ENCODE peak calls at places on chromosomes 3 and 15, in six cellular contexts. One of them, this sample, is unnamed.

GRCh38 chr3:21892104-21892503 is 141.1 kb upstream of the ZNF385D start:
- DNase-seq in heart right ventricle: no peak
- DNase-seq in neural progenitor cell: no peak
- DNase-seq in testis: no peak
- DNase-seq in choroid plexus epithelial cell: no peak
- DNase-seq in HCT116: no peak
- DNase-seq in this sample: no peak

GRCh38 chr15:64205202-64205601 is 42.4 kb upstream of the PPIB start:
- DNase-seq in heart right ventricle: no peak
- DNase-seq in neural progenitor cell: no peak
- DNase-seq in testis: no peak
- DNase-seq in choroid plexus epithelial cell: no peak
- DNase-seq in HCT116: no peak
- DNase-seq in this sample: no peak

GRCh38 chr15:90190606-90191343 is 10.4 kb upstream of the SEMA4B start:
- DNase-seq in heart right ventricle: no peak
- DNase-seq in neural progenitor cell: no peak
- DNase-seq in testis: no peak
- DNase-seq in choroid plexus epithelial cell: no peak
- DNase-seq in HCT116: no peak
- DNase-seq in this sample: peak

GRCh38 chr15:99504071-99504822 is 61.5 kb upstream of the MEF2A start:
- DNase-seq in heart right ventricle: no peak
- DNase-seq in neural progenitor cell: no peak
- DNase-seq in testis: no peak
- DNase-seq in choroid plexus epithelial cell: no peak
- DNase-seq in HCT116: no peak
- DNase-seq in this sample: no peak

GRCh38 chr3:12875857-12876451 is 34.6 kb upstream of the RPL32 start:
- DNase-seq in heart right ventricle: no peak
- DNase-seq in neural progenitor cell: peak
- DNase-seq in testis: peak
- DNase-seq in choroid plexus epithelial cell: peak
- DNase-seq in HCT116: no peak
- DNase-seq in this sample: peak

GRCh38 chr3:139994891-139995290 is 59.9 kb downstream of the CLSTN2 start:
- DNase-seq in heart right ventricle: no peak
- DNase-seq in neural progenitor cell: no peak
- DNase-seq in testis: no peak
- DNase-seq in choroid plexus epithelial cell: no peak
- DNase-seq in HCT116: no peak
- DNase-seq in this sample: no peak

GRCh38 chr3:177599331-177599730 is 402.0 kb upstream of the TBL1XR1 start:
- DNase-seq in heart right ventricle: no peak
- DNase-seq in neural progenitor cell: no peak
- DNase-seq in testis: no peak
- DNase-seq in choroid plexus epithelial cell: no peak
- DNase-seq in HCT116: no peak
- DNase-seq in this sample: no peak

GRCh38 chr15:89556413-89557262 is 18.6 kb upstream of the TICRR start:
- DNase-seq in heart right ventricle: peak
- DNase-seq in neural progenitor cell: peak
- DNase-seq in testis: peak
- DNase-seq in choroid plexus epithelial cell: peak
- DNase-seq in HCT116: peak
- DNase-seq in this sample: peak

GRCh38 chr3:1987983-1988382 is 110.7 kb upstream of the CNTN4 start:
- DNase-seq in heart right ventricle: no peak
- DNase-seq in neural progenitor cell: peak
- DNase-seq in testis: peak
- DNase-seq in choroid plexus epithelial cell: peak
- DNase-seq in HCT116: no peak
- DNase-seq in this sample: peak

GRCh38 chr15:80693682-80694623 is 1.2 kb upstream of the ABHD17C start:
- DNase-seq in heart right ventricle: no peak
- DNase-seq in neural progenitor cell: no peak
- DNase-seq in testis: no peak
- DNase-seq in choroid plexus epithelial cell: peak
- DNase-seq in HCT116: no peak
- DNase-seq in this sample: no peak

GRCh38 chr15:86336051-86336788 is 256.5 kb downstream of the AGBL1 start:
- DNase-seq in heart right ventricle: no peak
- DNase-seq in neural progenitor cell: no peak
- DNase-seq in testis: no peak
- DNase-seq in choroid plexus epithelial cell: no peak
- DNase-seq in HCT116: no peak
- DNase-seq in this sample: no peak

GRCh38 chr3:159788291-159788690 is 200.3 kb upstream of the IL12A start:
- DNase-seq in heart right ventricle: no peak
- DNase-seq in neural progenitor cell: no peak
- DNase-seq in testis: no peak
- DNase-seq in choroid plexus epithelial cell: peak
- DNase-seq in HCT116: no peak
- DNase-seq in this sample: no peak

GRCh38 chr15:86016750-86017149 is 62.9 kb upstream of the AGBL1 start:
- DNase-seq in heart right ventricle: no peak
- DNase-seq in neural progenitor cell: no peak
- DNase-seq in testis: no peak
- DNase-seq in choroid plexus epithelial cell: no peak
- DNase-seq in HCT116: no peak
- DNase-seq in this sample: no peak

GRCh38 chr15:39574416-39574815 is 6.5 kb upstream of the THBS1 start:
- DNase-seq in heart right ventricle: no peak
- DNase-seq in neural progenitor cell: no peak
- DNase-seq in testis: no peak
- DNase-seq in choroid plexus epithelial cell: no peak
- DNase-seq in HCT116: no peak
- DNase-seq in this sample: no peak

GRCh38 chr3:127417709-127418559 is 130.1 kb upstream of the PRR20G start:
- DNase-seq in heart right ventricle: no peak
- DNase-seq in neural progenitor cell: no peak
- DNase-seq in testis: no peak
- DNase-seq in choroid plexus epithelial cell: no peak
- DNase-seq in HCT116: no peak
- DNase-seq in this sample: peak

GRCh38 chr3:47283596-47284364 is 1.0 kb downstream of the KLHL18 start:
- DNase-seq in heart right ventricle: no peak
- DNase-seq in neural progenitor cell: peak
- DNase-seq in testis: peak
- DNase-seq in choroid plexus epithelial cell: peak
- DNase-seq in HCT116: no peak
- DNase-seq in this sample: peak

GRCh38 chr3:63478962-63479660 is 173.4 kb upstream of the SNTN start:
- DNase-seq in heart right ventricle: peak
- DNase-seq in neural progenitor cell: no peak
- DNase-seq in testis: no peak
- DNase-seq in choroid plexus epithelial cell: no peak
- DNase-seq in HCT116: no peak
- DNase-seq in this sample: no peak

GRCh38 chr3:146612015-146612414 is 6.9 kb upstream of the PLSCR5 start:
- DNase-seq in heart right ventricle: no peak
- DNase-seq in neural progenitor cell: no peak
- DNase-seq in testis: no peak
- DNase-seq in choroid plexus epithelial cell: no peak
- DNase-seq in HCT116: no peak
- DNase-seq in this sample: no peak

DNA sequence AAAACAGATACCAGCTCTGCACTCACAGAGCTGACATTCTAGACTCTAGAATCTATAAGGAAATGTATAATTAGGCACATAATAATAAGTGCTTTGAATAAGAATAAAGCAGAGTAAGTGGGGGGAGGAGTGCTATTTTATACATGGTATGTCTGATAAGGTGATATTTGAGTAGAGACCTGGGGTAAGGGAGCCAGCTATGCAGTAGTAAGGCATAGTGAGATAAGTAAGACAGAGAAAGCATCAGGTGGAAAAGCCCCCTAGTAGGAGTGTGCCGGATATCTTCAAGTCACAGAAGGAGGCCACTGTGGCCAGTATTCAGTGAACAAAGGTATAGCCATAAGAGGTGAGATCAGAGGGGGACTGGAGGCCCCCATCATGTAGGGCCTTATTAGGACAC is 3.0 kb downstream of the SS18L2 start:
- DNase-seq in heart right ventricle: no peak
- DNase-seq in neural progenitor cell: no peak
- DNase-seq in testis: no peak
- DNase-seq in choroid plexus epithelial cell: no peak
- DNase-seq in HCT116: no peak
- DNase-seq in this sample: no peak
- H3K4me3 ChIP-seq in heart right ventricle: no peak
- H3K4me3 ChIP-seq in neural progenitor cell: no peak
- H3K4me3 ChIP-seq in testis: no peak
- H3K4me3 ChIP-seq in choroid plexus epithelial cell: no peak
- H3K4me3 ChIP-seq in HCT116: no peak
- H3K4me3 ChIP-seq in this sample: no peak

DNA sequence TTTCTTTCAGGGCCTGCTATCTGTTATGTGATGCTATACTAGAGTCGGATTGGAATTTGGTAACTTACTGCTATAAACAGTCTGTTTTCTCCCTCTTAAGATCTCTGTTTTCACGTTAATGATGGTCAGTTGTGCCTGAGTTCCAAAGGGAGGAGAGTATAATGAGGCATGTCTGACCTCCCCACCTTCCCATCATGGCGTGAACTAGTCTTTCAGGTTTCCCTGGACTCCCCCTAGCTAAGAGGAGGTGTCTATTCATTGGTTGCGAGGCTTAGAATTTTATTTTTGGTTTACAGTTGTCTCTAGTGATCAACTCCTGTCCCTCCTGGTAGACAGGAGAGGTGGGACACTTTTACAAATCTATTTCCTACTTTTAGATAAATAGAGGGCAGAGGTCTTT is 27.8 kb upstream of the PXYLP1 start:
- DNase-seq in heart right ventricle: no peak
- DNase-seq in neural progenitor cell: no peak
- DNase-seq in testis: no peak
- DNase-seq in choroid plexus epithelial cell: no peak
- DNase-seq in HCT116: no peak
- DNase-seq in this sample: no peak
- TF ChIP-seq CTCF in heart right ventricle: no peak
- TF ChIP-seq CTCF in neural progenitor cell: no peak
- TF ChIP-seq CTCF in testis: no peak
- TF ChIP-seq CTCF in choroid plexus epithelial cell: no peak
- TF ChIP-seq CTCF in HCT116: no peak
- TF ChIP-seq CTCF in this sample: no peak

DNA sequence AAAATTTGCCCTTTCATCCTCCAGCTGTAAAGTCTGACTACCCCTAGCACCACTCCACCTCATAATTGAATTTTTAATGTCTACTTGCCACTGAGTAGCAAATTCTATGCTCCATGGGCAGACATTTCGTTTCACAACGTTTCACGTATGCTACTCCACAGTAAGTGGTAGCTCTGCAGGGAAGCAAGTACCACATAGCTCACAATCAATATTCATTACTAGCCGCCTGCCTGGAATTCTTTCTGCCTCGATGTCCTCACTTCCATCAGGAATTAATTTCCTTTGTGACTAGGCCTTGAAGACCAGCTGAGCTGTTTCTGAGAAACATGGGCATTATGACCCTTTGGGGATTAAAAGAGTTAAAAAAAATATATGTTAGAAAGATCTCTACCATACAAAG is 15.3 kb downstream of the NPTN start:
- DNase-seq in heart right ventricle: no peak
- DNase-seq in neural progenitor cell: no peak
- DNase-seq in testis: no peak
- DNase-seq in choroid plexus epithelial cell: no peak
- DNase-seq in HCT116: no peak
- DNase-seq in this sample: no peak
- H3K4me3 ChIP-seq in heart right ventricle: no peak
- H3K4me3 ChIP-seq in neural progenitor cell: no peak
- H3K4me3 ChIP-seq in testis: no peak
- H3K4me3 ChIP-seq in choroid plexus epithelial cell: no peak
- H3K4me3 ChIP-seq in HCT116: no peak
- H3K4me3 ChIP-seq in this sample: no peak

DNA sequence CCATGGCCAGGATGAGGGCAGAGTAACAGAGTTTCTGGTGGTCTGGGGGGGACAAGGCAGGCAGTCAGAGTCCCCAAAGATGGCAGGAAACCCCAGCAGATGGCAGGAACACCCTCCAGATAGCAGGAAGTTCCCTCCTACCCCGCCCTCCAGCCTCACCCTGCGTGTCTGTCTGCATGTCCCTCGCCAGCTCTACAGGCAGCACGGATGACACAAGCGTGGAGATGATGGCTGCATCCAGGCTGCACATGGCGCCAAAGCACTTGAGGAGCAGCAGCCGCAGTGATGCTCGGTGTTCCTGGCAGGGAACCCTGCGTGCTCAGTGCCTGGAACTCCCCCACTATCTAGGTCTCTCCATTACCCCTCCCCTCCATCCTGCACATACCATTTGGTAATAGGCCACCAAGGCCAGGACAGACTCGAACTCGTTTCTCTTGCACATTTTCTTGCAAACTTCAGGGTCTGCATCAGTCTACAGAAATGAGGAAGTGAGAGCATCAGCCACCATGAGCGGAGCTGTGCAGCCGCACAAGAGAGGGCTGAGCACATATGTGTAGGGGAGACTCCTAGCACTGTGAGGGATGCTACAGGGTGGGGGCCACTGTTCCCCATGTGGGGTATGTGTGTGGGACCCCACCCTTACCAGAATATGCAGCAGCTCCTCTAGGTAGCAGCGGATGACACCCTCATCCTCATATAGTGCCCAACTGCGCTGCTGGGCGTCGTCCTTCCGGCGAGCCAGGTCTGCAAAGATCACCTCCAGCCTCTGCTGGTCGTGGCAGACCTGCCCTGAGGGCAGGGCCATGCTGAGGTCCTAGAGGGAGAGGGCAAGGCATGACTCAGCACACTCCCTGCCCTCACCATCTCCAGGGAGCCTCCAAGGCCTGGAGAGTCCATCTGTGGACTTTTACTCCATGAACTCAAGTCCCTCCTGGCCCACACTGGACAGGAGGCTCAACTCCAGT is 6.0 kb downstream of the NCKIPSD start:
- DNase-seq in heart right ventricle: no peak
- DNase-seq in neural progenitor cell: no peak
- DNase-seq in testis: no peak
- DNase-seq in choroid plexus epithelial cell: no peak
- DNase-seq in HCT116: no peak
- DNase-seq in this sample: no peak
- TF ChIP-seq CTCF in heart right ventricle: no peak
- TF ChIP-seq CTCF in neural progenitor cell: no peak
- TF ChIP-seq CTCF in testis: no peak
- TF ChIP-seq CTCF in choroid plexus epithelial cell: no peak
- TF ChIP-seq CTCF in HCT116: no peak
- TF ChIP-seq CTCF in this sample: no peak

DNA sequence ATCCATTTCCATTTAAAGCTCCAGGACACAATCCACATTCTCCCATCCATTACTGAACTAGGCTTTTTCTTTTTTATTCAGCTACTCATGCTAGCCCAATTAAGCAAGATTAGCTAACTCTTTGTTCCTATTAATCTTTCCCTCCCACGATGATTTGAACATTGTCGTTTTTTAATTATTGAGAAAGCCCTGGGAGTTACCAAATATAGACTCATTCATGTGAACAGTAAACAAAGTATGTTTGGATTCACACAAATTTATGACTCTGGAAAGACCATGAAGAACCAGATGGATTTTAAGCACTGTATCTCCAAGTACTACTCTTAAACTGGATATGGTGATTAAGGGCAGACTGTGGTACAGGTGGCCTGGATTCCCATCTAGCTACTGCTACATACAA is 82.2 kb downstream of the STRIT1 start:
- DNase-seq in heart right ventricle: no peak
- DNase-seq in neural progenitor cell: no peak
- DNase-seq in testis: no peak
- DNase-seq in choroid plexus epithelial cell: no peak
- DNase-seq in HCT116: no peak
- DNase-seq in this sample: no peak
- H3K4me3 ChIP-seq in heart right ventricle: no peak
- H3K4me3 ChIP-seq in neural progenitor cell: no peak
- H3K4me3 ChIP-seq in testis: no peak
- H3K4me3 ChIP-seq in choroid plexus epithelial cell: no peak
- H3K4me3 ChIP-seq in HCT116: no peak
- H3K4me3 ChIP-seq in this sample: no peak

GRCh38 chr3:149080699-149081091 is 5.6 kb downstream of the HLTF start:
- DNase-seq in heart right ventricle: no peak
- DNase-seq in neural progenitor cell: no peak
- DNase-seq in testis: no peak
- DNase-seq in choroid plexus epithelial cell: peak
- DNase-seq in HCT116: no peak
- DNase-seq in this sample: no peak
- TF ChIP-seq CTCF in heart right ventricle: no peak
- TF ChIP-seq CTCF in neural progenitor cell: no peak
- TF ChIP-seq CTCF in testis: no peak
- TF ChIP-seq CTCF in choroid plexus epithelial cell: no peak
- TF ChIP-seq CTCF in HCT116: no peak
- TF ChIP-seq CTCF in this sample: no peak

This sample was measured in thyroid gland.